ENCODE peak calls at places on chromosomes 16 and 17, in ten cellular contexts. M, Z, A, X, E, D, P, W, O and R are unnamed samples.

GRCh38 chr16:4679854-4680636 is 13.3 kb upstream of the NUDT16L1 start:
- DNase-seq in D (peak), M (no peak), P (peak), O (no peak), W (peak), X (no peak), E (no peak), Z (no peak), A (no peak), R (no peak)

GRCh38 chr17:72126575-72127486 is 6.0 kb downstream of the SOX9 start:
- DNase-seq in D (peak), E (no peak), A (peak), X (no peak), Z (no peak), W (peak), M (peak), O (no peak), P (no peak), R (no peak)

GRCh38 chr16:85798283-85798776 is 1.0 kb downstream of the EMC8 start:
- DNase-seq in X (no peak), Z (no peak), W (no peak), O (no peak), E (no peak), D (no peak), A (no peak), M (no peak), P (no peak), R (no peak)

GRCh38 chr16:71431176-71431575 is 10.7 kb downstream of the TLE7 start:
- DNase-seq in Z (no peak), E (no peak), W (no peak), O (no peak), X (no peak), D (no peak), M (no peak), A (no peak), P (no peak), R (no peak)

GRCh38 chr16:89574681-89575246 is 794 bp upstream of the CPNE7 start:
- DNase-seq in M (peak), O (peak), P (peak), A (peak), W (no peak), D (peak), E (peak), Z (peak), X (peak), R (no peak)

GRCh38 chr16:57371494-57372371 is 557 bp upstream of the CX3CL1 start:
- DNase-seq in W (no peak), A (no peak), O (no peak), D (no peak), M (peak), X (no peak), Z (no peak), E (no peak), P (no peak), R (no peak)

GRCh38 chr17:82273327-82274133 is at the start of gene CSNK1D:
- DNase-seq in E (peak), P (peak), M (peak), A (peak), W (peak), X (peak), O (peak), Z (peak), D (peak), R (no peak)

GRCh38 chr16:70724146-70725023 is 38.5 kb upstream of the MTSS2 start:
- DNase-seq in O (no peak), E (no peak), A (no peak), M (no peak), Z (no peak), D (no peak), X (no peak), W (no peak), P (no peak), R (no peak)

GRCh38 chr17:40554646-40555295 is 10.5 kb downstream of the CCR7 start:
- DNase-seq in O (no peak), D (no peak), M (no peak), X (peak), W (no peak), A (no peak), Z (no peak), E (no peak), P (no peak), R (no peak)

GRCh38 chr17:73165616-73166404 is 1.0 kb downstream of the SSTR2 start:
- DNase-seq in X (no peak), O (no peak), M (no peak), E (peak), A (no peak), W (no peak), P (no peak), D (peak), Z (peak), R (no peak)

GRCh38 chr16:67055712-67056487 is 27.0 kb downstream of the CBFB start:
- DNase-seq in D (peak), E (no peak), A (no peak), P (peak), W (no peak), X (no peak), O (peak), Z (no peak), M (peak), R (peak)

GRCh38 chr17:48892940-48893645 is 506 bp downstream of the ATP5MC1 start:
- DNase-seq in X (peak), O (no peak), D (no peak), A (no peak), Z (no peak), P (no peak), E (no peak), M (no peak), W (peak), R (no peak)